ENCODE peak calls at places on chromosome 16, in four cellular contexts. X, Q, U and T are unnamed samples.

GRCh38 chr16:20114356-20114755 is 40.7 kb upstream of the GPR139 start:
- DNase-seq in X (peak), Q (no peak), U (no peak), T (no peak)

GRCh38 chr16:48172682-48173081 is 16.9 kb upstream of the ABCC12 start:
- DNase-seq in U (no peak), X (no peak), Q (no peak), T (no peak)

GRCh38 chr16:17329412-17329811 is 141.3 kb downstream of the XYLT1 start:
- DNase-seq in Q (no peak), U (no peak), X (no peak), T (no peak)

GRCh38 chr16:84489141-84489540 is 15.3 kb downstream of the MEAK7 start:
- DNase-seq in U (no peak), Q (no peak), X (no peak), T (no peak)

GRCh38 chr16:53545433-53545832 is 42.4 kb upstream of the AKTIP start:
- DNase-seq in Q (no peak), U (no peak), X (no peak), T (no peak)

GRCh38 chr16:23773339-23773738 is 18.5 kb downstream of the CHP2 start:
- DNase-seq in U (no peak), Q (no peak), X (no peak), T (no peak)

GRCh38 chr16:57736419-57737281 is 1.1 kb downstream of the KATNB1 start:
- DNase-seq in U (peak), Q (no peak), X (peak), T (peak)

GRCh38 chr16:9151597-9151996 is 60.2 kb downstream of the HAPSTR1 start:
- DNase-seq in U (no peak), X (no peak), Q (peak), T (no peak)

GRCh38 chr16:57118461-57119084 is 26.2 kb downstream of the CPNE2 start:
- DNase-seq in X (no peak), U (no peak), Q (no peak), T (no peak)

GRCh38 chr16:20383106-20384029 is 21.2 kb downstream of the PDILT start:
- DNase-seq in X (peak), Q (peak), U (peak), T (peak)

GRCh38 chr16:85234310-85235235 is 122.3 kb upstream of the CIBAR2 start:
- DNase-seq in U (peak), Q (no peak), X (peak), T (no peak)

GRCh38 chr16:4694664-4695451 is 1.5 kb downstream of the NUDT16L1 start:
- DNase-seq in X (no peak), Q (no peak), U (no peak), T (no peak)

GRCh38 chr16:82990155-82990554 is 363.4 kb downstream of the CDH13 start:
- DNase-seq in U (no peak), Q (no peak), X (no peak), T (no peak)

GRCh38 chr16:29815032-29815721 is 775 bp upstream of the PAGR1 start:
- DNase-seq in X (no peak), U (no peak), Q (no peak), T (no peak)

GRCh38 chr16:49663081-49664057 is 192.5 kb downstream of the ZNF423 start:
- DNase-seq in Q (no peak), U (no peak), X (no peak), T (no peak)

GRCh38 chr16:15849209-15849981 is 7.4 kb downstream of the MYH11 start:
- DNase-seq in U (no peak), Q (no peak), X (no peak), T (no peak)

GRCh38 chr16:81496742-81497141 is 52.1 kb downstream of the CMIP start:
- DNase-seq in X (no peak), Q (no peak), U (no peak), T (no peak)

GRCh38 chr16:6674071-6674470 is 658.6 kb upstream of the RBFOX1 start:
- DNase-seq in Q (no peak), X (no peak), U (no peak), T (no peak)

GRCh38 chr16:16083421-16084156 is 134.2 kb downstream of the ABCC1 start:
- DNase-seq in Q (no peak), U (no peak), X (peak), T (no peak)

GRCh38 chr16:23561586-23561985 is 4.1 kb downstream of the UBFD1 start:
- DNase-seq in U (no peak), Q (no peak), X (no peak), T (no peak)

GRCh38 chr16:86466695-86467406 is 43.5 kb upstream of the FOXF1 start:
- DNase-seq in U (no peak), Q (no peak), X (no peak), T (no peak)

GRCh38 chr16:68668266-68668665 is 23.2 kb downstream of the CDH3 start:
- DNase-seq in Q (no peak), X (no peak), U (no peak), T (peak)

GRCh38 chr16:12468552-12468951 is 335.1 kb downstream of the CPPED1 start:
- DNase-seq in U (no peak), X (no peak), Q (no peak), T (no peak)

GRCh38 chr16:30884760-30885159 is 9.1 kb downstream of the BCL7C start:
- DNase-seq in U (no peak), Q (no peak), X (no peak), T (no peak)

GRCh38 chr16:62625291-62625690 is 589.1 kb upstream of the CDH8 start:
- DNase-seq in Q (no peak), U (no peak), X (no peak), T (no peak)

GRCh38 chr16:71846443-71846842 is 667 bp downstream of the ATXN1L start:
- DNase-seq in Q (no peak), X (no peak), U (no peak), T (peak)

GRCh38 chr16:49856741-49857330 is 924 bp upstream of the ZNF423 start:
- DNase-seq in U (peak), X (peak), Q (no peak), T (no peak)

GRCh38 chr16:27246439-27246838 is 22.1 kb downstream of the NSMCE1 start:
- DNase-seq in X (no peak), U (no peak), Q (no peak), T (no peak)

GRCh38 chr16:67147437-67148140 is 3.2 kb downstream of the B3GNT9 start:
- DNase-seq in X (no peak), Q (no peak), U (no peak), T (no peak)

GRCh38 chr16:84603115-84603816 is 14.6 kb downstream of the COTL1 start:
- DNase-seq in U (no peak), X (peak), Q (no peak), T (no peak)

GRCh38 chr16:89189358-89190025 is 10.8 kb downstream of the SLC22A31 start:
- DNase-seq in Q (no peak), X (no peak), U (no peak), T (no peak)

GRCh38 chr16:67270931-67271338 is 8.4 kb upstream of the PLEKHG4 start:
- DNase-seq in U (no peak), Q (no peak), X (no peak), T (no peak)

GRCh38 chr16:55914383-55914782 is 39.2 kb upstream of the CES5A start:
- DNase-seq in U (no peak), X (no peak), Q (no peak), T (no peak)

GRCh38 chr16:20910781-20911321 is 10.3 kb downstream of the LYRM1 start:
- DNase-seq in Q (no peak), U (no peak), X (peak), T (peak)

GRCh38 chr16:87017388-87018012 is 299.7 kb downstream of the C16orf95 start:
- DNase-seq in U (peak), X (peak), Q (no peak), T (no peak)

GRCh38 chr16:29148867-29149272 is 164.0 kb downstream of the LAT start:
- DNase-seq in U (no peak), Q (no peak), X (no peak), T (no peak)